ENCODE peak calls at places on chromosome 6, in five cellular contexts. One of them, this sample, is unnamed.

GRCh38 chr6:11007715-11008608 is 36.1 kb downstream of the ELOVL2 start:
- DNase-seq in HCT116: peak
- DNase-seq in neural progenitor cell: no peak
- DNase-seq in MM.1S: no peak
- DNase-seq in PC-9: peak
- DNase-seq in this sample: no peak

GRCh38 chr6:149716584-149716983 is 1.3 kb downstream of the LATS1 start:
- DNase-seq in HCT116: no peak
- DNase-seq in neural progenitor cell: peak
- DNase-seq in MM.1S: no peak
- DNase-seq in PC-9: no peak
- DNase-seq in this sample: no peak

GRCh38 chr6:56757585-56757984 is 114.9 kb upstream of the DST start:
- DNase-seq in HCT116: no peak
- DNase-seq in neural progenitor cell: peak
- DNase-seq in MM.1S: peak
- DNase-seq in PC-9: no peak
- DNase-seq in this sample: no peak

GRCh38 chr6:142846459-142846831 is 98.5 kb downstream of the HIVEP2 start:
- DNase-seq in HCT116: no peak
- DNase-seq in neural progenitor cell: no peak
- DNase-seq in MM.1S: no peak
- DNase-seq in PC-9: peak
- DNase-seq in this sample: no peak

GRCh38 chr6:138817799-138818198 is 21.9 kb downstream of the ECT2L start:
- DNase-seq in HCT116: peak
- DNase-seq in neural progenitor cell: peak
- DNase-seq in MM.1S: no peak
- DNase-seq in PC-9: peak
- DNase-seq in this sample: peak

GRCh38 chr6:154868143-154868594 is 126.9 kb upstream of the TIAM2 start:
- DNase-seq in HCT116: peak
- DNase-seq in neural progenitor cell: peak
- DNase-seq in MM.1S: peak
- DNase-seq in PC-9: peak
- DNase-seq in this sample: no peak

GRCh38 chr6:116447052-116447451 is 14.1 kb upstream of the CALHM6 start:
- DNase-seq in HCT116: no peak
- DNase-seq in neural progenitor cell: no peak
- DNase-seq in MM.1S: no peak
- DNase-seq in PC-9: no peak
- DNase-seq in this sample: no peak

GRCh38 chr6:4466769-4467480 is 309.3 kb upstream of the CDYL start:
- DNase-seq in HCT116: no peak
- DNase-seq in neural progenitor cell: peak
- DNase-seq in MM.1S: no peak
- DNase-seq in PC-9: no peak
- DNase-seq in this sample: no peak

GRCh38 chr6:14664112-14664592 is 546.6 kb downstream of the CD83 start:
- DNase-seq in HCT116: no peak
- DNase-seq in neural progenitor cell: no peak
- DNase-seq in MM.1S: peak
- DNase-seq in PC-9: no peak
- DNase-seq in this sample: no peak
- TF ChIP-seq EZH2 in HCT116: no peak
- TF ChIP-seq EZH2 in neural progenitor cell: no peak
- TF ChIP-seq EZH2 in MM.1S: no peak
- TF ChIP-seq EZH2 in PC-9: no peak
- TF ChIP-seq EZH2 in this sample: no peak

GRCh38 chr6:110951986-110952794 is 6.3 kb upstream of the GTF3C6 start:
- DNase-seq in HCT116: no peak
- DNase-seq in neural progenitor cell: no peak
- DNase-seq in MM.1S: no peak
- DNase-seq in PC-9: peak
- DNase-seq in this sample: peak
- H3K27ac ChIP-seq in HCT116: no peak
- H3K27ac ChIP-seq in neural progenitor cell: no peak
- H3K27ac ChIP-seq in MM.1S: no peak
- H3K27ac ChIP-seq in PC-9: peak
- H3K27ac ChIP-seq in this sample: peak

DNA sequence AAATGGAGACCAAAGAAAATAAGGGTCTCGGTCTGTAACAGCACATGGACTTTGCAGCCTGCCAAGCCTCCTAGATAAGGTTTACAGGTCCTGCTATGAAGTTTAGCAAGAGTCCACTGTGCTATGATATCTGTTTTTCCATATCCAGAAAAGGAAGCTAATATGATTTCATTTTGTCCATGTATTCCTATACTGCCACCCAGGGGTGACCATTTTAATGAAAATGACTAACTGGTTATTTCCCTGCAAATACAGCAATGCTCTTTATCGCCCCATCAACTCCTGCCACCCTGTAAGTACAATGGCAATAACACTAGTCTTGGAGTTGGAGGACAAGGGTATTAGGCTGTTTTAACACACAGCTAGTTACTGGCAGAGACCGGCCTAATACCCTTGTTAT is 115.2 kb upstream of the GLP1R start:
- DNase-seq in HCT116: peak
- DNase-seq in neural progenitor cell: no peak
- DNase-seq in MM.1S: peak
- DNase-seq in PC-9: no peak
- DNase-seq in this sample: no peak
- TF ChIP-seq CTCF in HCT116: peak
- TF ChIP-seq CTCF in neural progenitor cell: no peak
- TF ChIP-seq CTCF in MM.1S: peak
- TF ChIP-seq CTCF in PC-9: peak
- TF ChIP-seq CTCF in this sample: peak

GRCh38 chr6:41639556-41640371 is 1.5 kb downstream of the MDFI start:
- DNase-seq in HCT116: no peak
- DNase-seq in neural progenitor cell: no peak
- DNase-seq in MM.1S: no peak
- DNase-seq in PC-9: no peak
- DNase-seq in this sample: no peak

GRCh38 chr6:41637179-41638001 is 878 bp upstream of the MDFI start:
- DNase-seq in HCT116: no peak
- DNase-seq in neural progenitor cell: peak
- DNase-seq in MM.1S: no peak
- DNase-seq in PC-9: peak
- DNase-seq in this sample: no peak

GRCh38 chr6:41636803-41637178 is 1.5 kb upstream of the MDFI start:
- DNase-seq in HCT116: peak
- DNase-seq in neural progenitor cell: peak
- DNase-seq in MM.1S: no peak
- DNase-seq in PC-9: peak
- DNase-seq in this sample: peak

GRCh38 chr6:41638801-41639555 is 710 bp downstream of the MDFI start:
- DNase-seq in HCT116: no peak
- DNase-seq in neural progenitor cell: peak
- DNase-seq in MM.1S: no peak
- DNase-seq in PC-9: no peak
- DNase-seq in this sample: no peak

DNA sequence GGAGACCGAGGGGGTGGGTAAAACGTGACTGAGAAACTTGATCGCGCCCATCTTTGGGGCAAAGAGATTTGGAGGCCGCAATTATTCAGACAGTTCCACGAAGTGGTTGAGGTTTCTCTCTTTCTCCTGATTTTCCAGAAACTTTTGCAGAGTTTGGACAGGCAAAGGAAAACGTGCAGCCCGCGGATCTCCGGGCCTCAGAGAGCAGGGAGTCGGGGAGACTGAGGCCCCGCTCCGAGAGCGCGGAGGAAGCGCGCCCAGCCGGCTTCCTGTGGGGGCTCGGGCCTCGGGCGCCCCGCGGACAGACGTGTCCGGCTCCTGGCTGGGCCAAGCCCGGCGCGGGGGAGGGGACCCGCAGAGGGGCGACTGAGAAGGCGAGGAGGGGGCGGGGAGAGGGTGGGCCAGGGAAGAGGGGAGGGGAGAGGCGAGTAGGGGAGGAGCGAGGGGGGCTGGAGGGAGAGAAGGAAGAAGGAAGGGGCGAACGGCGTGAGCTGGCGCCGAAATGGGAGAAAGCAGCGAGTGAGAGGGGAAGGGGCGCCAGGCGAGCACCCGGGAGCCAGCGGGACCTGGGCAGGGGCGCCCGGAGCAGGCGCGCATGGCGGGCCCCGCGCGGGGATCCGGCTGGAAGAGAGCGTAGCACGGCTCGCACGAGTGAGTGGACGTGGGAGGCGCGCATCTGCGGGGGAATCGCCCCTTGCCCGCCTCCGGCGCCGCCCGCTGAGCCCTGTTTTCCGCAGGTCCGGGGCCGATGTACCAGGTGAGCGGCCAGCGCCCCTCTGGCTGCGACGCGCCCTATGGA is at the start of gene MDFI:
- DNase-seq in HCT116: no peak
- DNase-seq in neural progenitor cell: peak
- DNase-seq in MM.1S: no peak
- DNase-seq in PC-9: no peak
- DNase-seq in this sample: no peak
- TF ChIP-seq EZH2 in HCT116: no peak
- TF ChIP-seq EZH2 in neural progenitor cell: no peak
- TF ChIP-seq EZH2 in MM.1S: no peak
- TF ChIP-seq EZH2 in PC-9: no peak
- TF ChIP-seq EZH2 in this sample: no peak

GRCh38 chr6:157169186-157169585 is 154.1 kb downstream of the TMEM242 start:
- DNase-seq in HCT116: no peak
- DNase-seq in neural progenitor cell: no peak
- DNase-seq in MM.1S: no peak
- DNase-seq in PC-9: no peak
- DNase-seq in this sample: no peak

GRCh38 chr6:157170535-157170934 is 152.8 kb downstream of the TMEM242 start:
- DNase-seq in HCT116: no peak
- DNase-seq in neural progenitor cell: no peak
- DNase-seq in MM.1S: no peak
- DNase-seq in PC-9: no peak
- DNase-seq in this sample: no peak

GRCh38 chr6:157172088-157172768 is 151.1 kb downstream of the TMEM242 start:
- DNase-seq in HCT116: no peak
- DNase-seq in neural progenitor cell: no peak
- DNase-seq in MM.1S: no peak
- DNase-seq in PC-9: no peak
- DNase-seq in this sample: no peak

GRCh38 chr6:157172830-157173536 is 150.3 kb downstream of the TMEM242 start:
- DNase-seq in HCT116: no peak
- DNase-seq in neural progenitor cell: no peak
- DNase-seq in MM.1S: no peak
- DNase-seq in PC-9: no peak
- DNase-seq in this sample: no peak

DNA sequence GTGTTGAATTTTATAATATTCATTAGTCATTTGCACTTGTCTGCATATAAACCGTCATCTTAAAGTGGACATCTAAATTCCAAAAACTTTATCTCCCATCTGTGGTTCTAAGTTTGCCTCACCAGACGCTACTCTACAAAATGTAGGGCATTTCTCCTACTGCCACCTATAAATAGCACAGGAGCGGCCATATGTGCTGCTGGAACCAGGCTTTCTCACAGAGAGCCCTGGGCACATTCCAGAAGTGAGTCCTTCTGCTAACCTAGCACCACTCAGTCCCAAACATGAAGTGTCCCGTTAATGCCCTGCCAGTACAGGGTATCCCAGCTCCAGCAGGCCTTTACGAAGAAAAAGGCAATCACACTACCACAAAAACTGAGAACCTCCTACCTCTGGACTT is 153.7 kb downstream of the TMEM242 start:
- DNase-seq in HCT116: no peak
- DNase-seq in neural progenitor cell: no peak
- DNase-seq in MM.1S: no peak
- DNase-seq in PC-9: no peak
- DNase-seq in this sample: no peak
- H3K27ac ChIP-seq in HCT116: no peak
- H3K27ac ChIP-seq in neural progenitor cell: no peak
- H3K27ac ChIP-seq in MM.1S: no peak
- H3K27ac ChIP-seq in PC-9: no peak
- H3K27ac ChIP-seq in this sample: no peak

DNA sequence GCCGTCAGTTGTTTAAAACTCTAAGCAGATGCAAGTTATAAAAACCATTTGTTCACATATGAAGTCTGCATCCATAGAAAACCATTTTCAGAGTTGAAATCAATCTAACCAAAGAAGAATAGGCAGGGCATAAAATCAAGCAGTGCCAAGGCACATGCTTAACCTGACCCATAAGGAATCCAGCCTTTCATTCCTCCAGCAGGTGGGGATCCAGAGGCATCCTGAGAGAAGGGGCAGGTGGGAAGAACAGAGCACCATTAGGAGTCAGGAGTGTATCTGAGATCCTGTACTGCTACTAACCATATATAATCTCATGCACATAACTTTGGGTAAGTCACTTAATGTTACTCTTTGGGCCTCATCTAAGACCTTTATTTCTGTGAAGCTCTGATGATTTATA is 29.4 kb upstream of the FOXO3 start:
- DNase-seq in HCT116: no peak
- DNase-seq in neural progenitor cell: no peak
- DNase-seq in MM.1S: no peak
- DNase-seq in PC-9: no peak
- DNase-seq in this sample: no peak
- TF ChIP-seq CTCF in HCT116: peak
- TF ChIP-seq CTCF in neural progenitor cell: peak
- TF ChIP-seq CTCF in MM.1S: no peak
- TF ChIP-seq CTCF in PC-9: no peak
- TF ChIP-seq CTCF in this sample: no peak

GRCh38 chr6:30071081-30071818 is 4.3 kb downstream of the PPP1R11 start:
- DNase-seq in HCT116: no peak
- DNase-seq in neural progenitor cell: peak
- DNase-seq in MM.1S: no peak
- DNase-seq in PC-9: no peak
- DNase-seq in this sample: no peak
- TF ChIP-seq EZH2 in HCT116: no peak
- TF ChIP-seq EZH2 in neural progenitor cell: peak
- TF ChIP-seq EZH2 in MM.1S: no peak
- TF ChIP-seq EZH2 in PC-9: no peak
- TF ChIP-seq EZH2 in this sample: no peak

This sample was measured in keratinocyte.